ENCODE peak calls at places on chromosomes 16 and 17, in six cellular contexts. M is HFFc6, Q is cardiac fibroblast, G is spleen, H is mucosa of descending colon, R is heart left ventricle. J is an unnamed sample.

GRCh38 chr17:51258756-51259573 is 884 bp downstream of the MBTD1 start:
- DNase-seq in Q (peak), R (no peak), H (peak), G (peak), M (no peak), J (no peak)

GRCh38 chr16:10584956-10585561 is 4.7 kb upstream of the EMP2 start:
- DNase-seq in G (no peak), M (peak), Q (no peak), R (no peak), H (no peak), J (no peak)

GRCh38 chr17:12667299-12667958 is 1.7 kb downstream of the MYOCD start:
- DNase-seq in M (peak), G (no peak), H (no peak), R (no peak), Q (peak), J (no peak)

GRCh38 chr16:87926246-87927194 is 9.8 kb downstream of the CA5A start:
- DNase-seq in M (no peak), Q (no peak), R (no peak), H (no peak), G (peak), J (no peak)

GRCh38 chr16:81478876-81479496 is 34.4 kb downstream of the CMIP start:
- DNase-seq in Q (no peak), M (no peak), H (no peak), R (no peak), G (peak), J (no peak)

GRCh38 chr16:57000271-57001025 is 11.1 kb downstream of the NLRC5 start:
- DNase-seq in R (peak), G (peak), H (no peak), M (peak), Q (peak), J (no peak)

GRCh38 chr16:9092963-9093477 is 1.6 kb downstream of the HAPSTR1 start:
- DNase-seq in G (peak), Q (no peak), H (peak), R (peak), M (no peak), J (peak)

GRCh38 chr16:81599034-81599744 is 154.6 kb downstream of the CMIP start:
- DNase-seq in G (no peak), M (no peak), R (peak), H (no peak), Q (no peak), J (no peak)

GRCh38 chr16:47113130-47113529 is 30.6 kb downstream of the NETO2 start:
- DNase-seq in Q (no peak), H (no peak), R (no peak), M (no peak), G (no peak), J (no peak)

GRCh38 chr16:71883193-71883848 is 661 bp downstream of the ZNF821 start:
- DNase-seq in G (peak), Q (no peak), H (peak), R (no peak), M (no peak), J (peak)

GRCh38 chr16:26464576-26465266 is 602.0 kb upstream of the C16orf82 start:
- DNase-seq in R (no peak), M (no peak), Q (no peak), H (no peak), G (no peak), J (no peak)

GRCh38 chr16:82995927-82996441 is 369.2 kb downstream of the CDH13 start:
- DNase-seq in G (no peak), R (no peak), H (no peak), Q (peak), M (peak), J (no peak)

GRCh38 chr17:45052052-45052772 is 780 bp upstream of the DCAKD start:
- DNase-seq in R (no peak), G (peak), H (peak), Q (no peak), M (no peak), J (no peak)

GRCh38 chr16:87762071-87762571 is 3.7 kb downstream of the KLHDC4 start:
- DNase-seq in G (no peak), Q (no peak), M (no peak), R (no peak), H (no peak), J (no peak)

DNA sequence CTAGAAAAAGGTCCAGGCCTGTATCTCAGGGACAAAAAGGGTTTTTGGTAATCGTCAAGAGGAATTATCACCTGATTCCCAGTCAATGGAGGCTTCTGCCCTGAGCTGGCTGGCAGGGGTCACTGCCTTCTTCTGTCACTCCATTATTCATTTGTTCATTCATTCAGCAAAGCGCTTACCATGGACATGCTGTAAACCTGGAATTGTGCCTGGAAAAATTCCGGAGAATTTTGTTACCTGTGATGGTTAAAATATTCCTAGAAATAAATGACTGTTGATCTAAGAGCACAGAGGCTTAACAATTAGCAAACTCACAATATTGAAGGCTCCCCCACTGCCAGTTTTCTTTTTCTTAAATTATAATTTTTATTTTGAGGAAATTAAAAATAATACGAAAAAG is 212.4 kb downstream of the SHISA9 start:
- DNase-seq in H (no peak), Q (no peak), G (no peak), R (no peak), M (no peak), J (no peak)
- TF ChIP-seq CTCF in H (no peak), Q (no peak), G (no peak), R (no peak), M (no peak), J (no peak)

DNA sequence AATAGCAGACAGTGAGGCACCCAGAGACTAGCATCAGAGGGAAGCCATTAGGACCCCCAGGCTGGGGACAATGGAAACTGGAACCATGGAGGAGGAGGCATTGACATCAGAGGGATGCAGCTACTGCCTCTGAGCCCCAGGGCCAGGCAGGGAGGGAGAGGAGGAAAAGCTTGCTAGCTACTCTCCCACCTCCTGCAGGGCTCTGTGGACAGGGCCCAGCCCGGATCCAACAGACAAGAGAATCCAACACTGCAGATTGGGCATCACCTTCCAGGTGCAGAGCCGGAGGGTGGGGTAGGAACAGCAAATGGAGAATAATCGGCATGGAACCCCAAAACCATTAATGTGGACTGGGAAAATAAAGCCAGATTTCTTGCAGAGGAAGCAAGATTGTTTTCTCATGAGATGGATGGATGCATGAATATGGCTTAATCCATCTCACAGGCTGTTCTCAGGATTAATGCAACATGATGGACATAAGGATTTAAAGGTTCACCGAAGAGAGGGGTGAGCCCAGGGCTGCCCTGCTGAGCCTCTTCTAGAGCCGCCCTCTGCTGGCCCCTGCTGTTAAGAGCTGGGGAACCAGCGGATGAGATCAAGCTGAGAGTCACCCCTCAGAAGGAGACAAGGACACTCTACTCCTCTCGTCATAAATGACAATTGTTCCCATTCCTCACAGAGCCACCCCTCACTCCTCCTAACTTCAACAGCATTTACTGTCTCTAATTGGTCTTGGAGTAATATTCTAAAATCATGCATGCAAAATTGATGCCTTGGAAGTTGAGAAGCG is 48.8 kb downstream of the DNAH3 start:
- DNase-seq in R (no peak), M (peak), H (no peak), G (no peak), Q (peak), J (no peak)
- TF ChIP-seq CTCF in R (peak), M (peak), H (no peak), G (peak), Q (peak), J (no peak)

DNA sequence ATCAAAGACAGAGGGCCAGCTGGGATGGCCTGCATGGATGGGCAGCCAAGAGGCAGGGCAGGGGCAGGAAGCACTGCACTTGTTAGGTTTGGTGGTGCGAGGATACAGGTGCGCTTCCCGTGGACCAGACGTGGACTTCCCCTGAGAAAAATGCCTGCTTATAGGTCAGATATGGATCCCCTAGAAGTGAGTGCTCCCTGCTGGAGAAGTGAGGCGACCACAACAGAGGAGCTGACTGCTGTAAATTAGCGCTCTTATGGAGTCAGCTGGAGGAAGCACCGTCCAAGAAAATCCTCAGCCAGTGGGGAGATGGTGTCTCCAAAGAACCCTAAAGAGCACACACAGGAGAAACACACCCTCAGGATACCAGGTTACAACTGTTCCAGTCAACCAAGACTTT is 27.7 kb upstream of the CCDC182 start:
- DNase-seq in M (no peak), G (no peak), Q (no peak), R (no peak), H (no peak), J (no peak)
- TF ChIP-seq CTCF in M (no peak), G (no peak), Q (no peak), R (no peak), H (no peak), J (no peak)

GRCh38 chr17:2235792-2236365 is 67.7 kb downstream of the SMG6 start:
- DNase-seq in Q (peak), H (no peak), R (no peak), M (no peak), G (no peak), J (no peak)
- TF ChIP-seq CTCF in Q (peak), H (no peak), R (no peak), M (no peak), G (no peak), J (no peak)

GRCh38 chr16:75697571-75697970 is 3.7 kb downstream of the DUXB start:
- DNase-seq in R (no peak), G (no peak), M (no peak), Q (no peak), H (no peak), J (no peak)

GRCh38 chr16:75701361-75701760 is at the start of gene DUXB:
- DNase-seq in G (no peak), R (no peak), H (no peak), Q (no peak), M (no peak), J (no peak)

GRCh38 chr16:75695708-75696107 is 5.6 kb downstream of the DUXB start:
- DNase-seq in H (no peak), Q (no peak), G (no peak), M (no peak), R (no peak), J (no peak)
- TF ChIP-seq CTCF in H (no peak), Q (no peak), G (no peak), M (peak), R (no peak), J (peak)

J was measured in mesothelial cell of epicardium.